ENCODE peak calls at places on chromosomes 12 and 14, in nine cellular contexts. One of them, this sample, is unnamed.

GRCh38 chr14:61616524-61617185 is 78.7 kb upstream of the HIF1A start:
- DNase-seq in epithelial cell of esophagus: peak; percentile 56
- DNase-seq in lung: no peak
- DNase-seq in OCI-LY7: no peak
- DNase-seq in dorsolateral prefrontal cortex: no peak
- DNase-seq in fibroblast of pulmonary artery: peak; percentile 88
- DNase-seq in HepG2: peak; percentile 25
- DNase-seq in kidney: no peak
- DNase-seq in IMR-90: peak; percentile 89
- DNase-seq in this sample: no peak

GRCh38 chr14:69090187-69090789 is 62.6 kb downstream of the DCAF5 start:
- DNase-seq in epithelial cell of esophagus: peak; percentile 78
- DNase-seq in lung: no peak
- DNase-seq in OCI-LY7: peak; percentile 33
- DNase-seq in dorsolateral prefrontal cortex: peak; percentile 44
- DNase-seq in fibroblast of pulmonary artery: peak; percentile 61
- DNase-seq in HepG2: peak; percentile 33
- DNase-seq in kidney: no peak
- DNase-seq in IMR-90: peak; percentile 55
- DNase-seq in this sample: no peak

GRCh38 chr14:21056520-21057163 is 980 bp upstream of the RNASE8 start:
- DNase-seq in epithelial cell of esophagus: peak; percentile 61
- DNase-seq in lung: no peak
- DNase-seq in OCI-LY7: no peak
- DNase-seq in dorsolateral prefrontal cortex: no peak
- DNase-seq in fibroblast of pulmonary artery: no peak
- DNase-seq in HepG2: no peak
- DNase-seq in kidney: no peak
- DNase-seq in IMR-90: no peak
- DNase-seq in this sample: no peak

GRCh38 chr12:84911331-84912190 is 1.0 kb downstream of the SLC6A15 start:
- DNase-seq in epithelial cell of esophagus: peak; percentile 90
- DNase-seq in lung: no peak
- DNase-seq in OCI-LY7: no peak
- DNase-seq in dorsolateral prefrontal cortex: peak; percentile 92
- DNase-seq in fibroblast of pulmonary artery: peak; percentile 86
- DNase-seq in HepG2: no peak
- DNase-seq in kidney: peak; percentile 71
- DNase-seq in IMR-90: peak; percentile 56
- DNase-seq in this sample: peak; percentile 69

GRCh38 chr14:28157887-28158791 is 608.4 kb upstream of the FOXG1 start:
- DNase-seq in epithelial cell of esophagus: no peak
- DNase-seq in lung: no peak
- DNase-seq in OCI-LY7: no peak
- DNase-seq in dorsolateral prefrontal cortex: no peak
- DNase-seq in fibroblast of pulmonary artery: no peak
- DNase-seq in HepG2: no peak
- DNase-seq in kidney: peak; percentile 57
- DNase-seq in IMR-90: no peak
- DNase-seq in this sample: no peak

GRCh38 chr12:3747543-3747942 is 5.4 kb downstream of the CRACR2A start:
- DNase-seq in epithelial cell of esophagus: peak; percentile 11
- DNase-seq in lung: no peak
- DNase-seq in OCI-LY7: no peak
- DNase-seq in dorsolateral prefrontal cortex: no peak
- DNase-seq in fibroblast of pulmonary artery: no peak
- DNase-seq in HepG2: no peak
- DNase-seq in kidney: no peak
- DNase-seq in IMR-90: no peak
- DNase-seq in this sample: no peak

GRCh38 chr14:54312166-54312801 is 84.5 kb upstream of the CDKN3 start:
- DNase-seq in epithelial cell of esophagus: peak; percentile 100
- DNase-seq in lung: no peak
- DNase-seq in OCI-LY7: no peak
- DNase-seq in dorsolateral prefrontal cortex: no peak
- DNase-seq in fibroblast of pulmonary artery: peak; percentile 95
- DNase-seq in HepG2: no peak
- DNase-seq in kidney: no peak
- DNase-seq in IMR-90: peak; percentile 85
- DNase-seq in this sample: peak; percentile 79

GRCh38 chr12:112374166-112374740 is 8.0 kb downstream of the HECTD4 start:
- DNase-seq in epithelial cell of esophagus: no peak
- DNase-seq in lung: no peak
- DNase-seq in OCI-LY7: no peak
- DNase-seq in dorsolateral prefrontal cortex: no peak
- DNase-seq in fibroblast of pulmonary artery: no peak
- DNase-seq in HepG2: no peak
- DNase-seq in kidney: no peak
- DNase-seq in IMR-90: no peak
- DNase-seq in this sample: no peak

GRCh38 chr14:96158735-96159134 is 45.9 kb upstream of the BDKRB2 start:
- DNase-seq in epithelial cell of esophagus: no peak
- DNase-seq in lung: no peak
- DNase-seq in OCI-LY7: no peak
- DNase-seq in dorsolateral prefrontal cortex: no peak
- DNase-seq in fibroblast of pulmonary artery: no peak
- DNase-seq in HepG2: no peak
- DNase-seq in kidney: no peak
- DNase-seq in IMR-90: no peak
- DNase-seq in this sample: no peak

GRCh38 chr12:95385246-95385645 is 88.7 kb upstream of the METAP2 start:
- DNase-seq in epithelial cell of esophagus: peak; percentile 8
- DNase-seq in lung: no peak
- DNase-seq in OCI-LY7: peak; percentile 44
- DNase-seq in dorsolateral prefrontal cortex: no peak
- DNase-seq in fibroblast of pulmonary artery: peak; percentile 60
- DNase-seq in HepG2: no peak
- DNase-seq in kidney: no peak
- DNase-seq in IMR-90: peak; percentile 8
- DNase-seq in this sample: peak; percentile 7

GRCh38 chr12:95386056-95386455 is 87.9 kb upstream of the METAP2 start:
- DNase-seq in epithelial cell of esophagus: peak; percentile 49
- DNase-seq in lung: no peak
- DNase-seq in OCI-LY7: no peak
- DNase-seq in dorsolateral prefrontal cortex: no peak
- DNase-seq in fibroblast of pulmonary artery: no peak
- DNase-seq in HepG2: no peak
- DNase-seq in kidney: no peak
- DNase-seq in IMR-90: no peak
- DNase-seq in this sample: no peak

GRCh38 chr12:95384785-95385184 is 89.2 kb upstream of the METAP2 start:
- DNase-seq in epithelial cell of esophagus: no peak
- DNase-seq in lung: no peak
- DNase-seq in OCI-LY7: no peak
- DNase-seq in dorsolateral prefrontal cortex: no peak
- DNase-seq in fibroblast of pulmonary artery: no peak
- DNase-seq in HepG2: no peak
- DNase-seq in kidney: no peak
- DNase-seq in IMR-90: no peak
- DNase-seq in this sample: no peak

GRCh38 chr12:95380997-95381786 is 92.8 kb upstream of the METAP2 start:
- DNase-seq in epithelial cell of esophagus: no peak
- DNase-seq in lung: no peak
- DNase-seq in OCI-LY7: no peak
- DNase-seq in dorsolateral prefrontal cortex: no peak
- DNase-seq in fibroblast of pulmonary artery: no peak
- DNase-seq in HepG2: no peak
- DNase-seq in kidney: no peak
- DNase-seq in IMR-90: no peak
- DNase-seq in this sample: no peak

DNA sequence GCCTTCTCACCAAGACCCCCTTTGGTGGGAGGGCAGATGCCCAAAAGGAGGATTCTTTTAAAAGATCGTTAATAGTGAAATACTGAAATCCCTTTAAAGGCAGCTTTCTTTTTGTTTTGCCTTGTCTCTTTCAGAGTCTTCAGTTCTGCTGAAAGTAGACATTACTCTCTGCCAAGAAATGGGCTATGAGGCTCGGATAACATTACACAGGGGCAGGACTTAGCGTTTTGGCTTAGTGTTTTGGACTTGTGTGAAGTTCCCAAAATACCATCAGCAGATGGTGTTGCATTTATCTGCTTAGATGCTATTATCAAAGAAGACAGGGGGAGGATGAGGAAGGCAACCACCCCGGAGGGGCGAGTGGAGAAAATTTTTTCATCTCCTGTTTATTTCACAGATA is 88.3 kb upstream of the METAP2 start:
- DNase-seq in epithelial cell of esophagus: no peak
- DNase-seq in lung: no peak
- DNase-seq in OCI-LY7: peak; percentile 51
- DNase-seq in dorsolateral prefrontal cortex: peak; percentile 13
- DNase-seq in fibroblast of pulmonary artery: peak; percentile 46
- DNase-seq in HepG2: no peak
- DNase-seq in kidney: no peak
- DNase-seq in IMR-90: peak; percentile 19
- DNase-seq in this sample: no peak
- TF ChIP-seq CTCF in epithelial cell of esophagus: no peak
- TF ChIP-seq CTCF in lung: no peak
- TF ChIP-seq CTCF in OCI-LY7: no peak
- TF ChIP-seq CTCF in dorsolateral prefrontal cortex: no peak
- TF ChIP-seq CTCF in fibroblast of pulmonary artery: no peak
- TF ChIP-seq CTCF in HepG2: no peak
- TF ChIP-seq CTCF in kidney: no peak
- TF ChIP-seq CTCF in IMR-90: no peak
- TF ChIP-seq CTCF in this sample: no peak

GRCh38 chr14:97441740-97442362 is 644.7 kb downstream of the VRK1 start:
- DNase-seq in epithelial cell of esophagus: no peak
- DNase-seq in lung: no peak
- DNase-seq in OCI-LY7: no peak
- DNase-seq in dorsolateral prefrontal cortex: no peak
- DNase-seq in fibroblast of pulmonary artery: no peak
- DNase-seq in HepG2: no peak
- DNase-seq in kidney: no peak
- DNase-seq in IMR-90: no peak
- DNase-seq in this sample: no peak
- H3K4me3 ChIP-seq in epithelial cell of esophagus: no peak overlapping the region
- H3K4me3 ChIP-seq in lung: no peak overlapping the region
- H3K4me3 ChIP-seq in OCI-LY7: no peak overlapping the region
- H3K4me3 ChIP-seq in dorsolateral prefrontal cortex: no peak overlapping the region
- H3K4me3 ChIP-seq in fibroblast of pulmonary artery: no peak overlapping the region
- H3K4me3 ChIP-seq in HepG2: no peak overlapping the region
- H3K4me3 ChIP-seq in kidney: no peak overlapping the region
- H3K4me3 ChIP-seq in IMR-90: no peak overlapping the region
- H3K4me3 ChIP-seq in this sample: no peak overlapping the region

GRCh38 chr14:79596531-79596930 is 614.8 kb downstream of the DIO2 start:
- DNase-seq in epithelial cell of esophagus: no peak
- DNase-seq in lung: no peak
- DNase-seq in OCI-LY7: no peak
- DNase-seq in dorsolateral prefrontal cortex: no peak
- DNase-seq in fibroblast of pulmonary artery: peak; percentile 77
- DNase-seq in HepG2: no peak
- DNase-seq in kidney: no peak
- DNase-seq in IMR-90: peak; percentile 88
- DNase-seq in this sample: no peak
- TF ChIP-seq CTCF in epithelial cell of esophagus: no peak
- TF ChIP-seq CTCF in lung: no peak
- TF ChIP-seq CTCF in OCI-LY7: no peak
- TF ChIP-seq CTCF in dorsolateral prefrontal cortex: no peak
- TF ChIP-seq CTCF in fibroblast of pulmonary artery: no peak
- TF ChIP-seq CTCF in HepG2: no peak
- TF ChIP-seq CTCF in kidney: no peak
- TF ChIP-seq CTCF in IMR-90: no peak
- TF ChIP-seq CTCF in this sample: no peak

GRCh38 chr12:121793836-121794531 is 496 bp upstream of the RHOF start:
- DNase-seq in epithelial cell of esophagus: peak; percentile 94
- DNase-seq in lung: peak; percentile 91
- DNase-seq in OCI-LY7: peak; percentile 96
- DNase-seq in dorsolateral prefrontal cortex: peak; percentile 82
- DNase-seq in fibroblast of pulmonary artery: peak; percentile 90
- DNase-seq in HepG2: peak; percentile 75
- DNase-seq in kidney: peak; percentile 97
- DNase-seq in IMR-90: peak; percentile 89
- DNase-seq in this sample: no peak
- H3K4me3 ChIP-seq in epithelial cell of esophagus: peak overlapping the region; percentile 52
- H3K4me3 ChIP-seq in lung: peak overlapping the region; percentile 33
- H3K4me3 ChIP-seq in OCI-LY7: peak overlapping the region; percentile 76
- H3K4me3 ChIP-seq in dorsolateral prefrontal cortex: peak overlapping the region; percentile 68
- H3K4me3 ChIP-seq in fibroblast of pulmonary artery: peak overlapping the region; percentile 54
- H3K4me3 ChIP-seq in HepG2: peak overlapping the region; percentile 71
- H3K4me3 ChIP-seq in kidney: peak overlapping the region; percentile 67
- H3K4me3 ChIP-seq in IMR-90: peak overlapping the region; percentile 48
- H3K4me3 ChIP-seq in this sample: peak overlapping the region; percentile 45

DNA sequence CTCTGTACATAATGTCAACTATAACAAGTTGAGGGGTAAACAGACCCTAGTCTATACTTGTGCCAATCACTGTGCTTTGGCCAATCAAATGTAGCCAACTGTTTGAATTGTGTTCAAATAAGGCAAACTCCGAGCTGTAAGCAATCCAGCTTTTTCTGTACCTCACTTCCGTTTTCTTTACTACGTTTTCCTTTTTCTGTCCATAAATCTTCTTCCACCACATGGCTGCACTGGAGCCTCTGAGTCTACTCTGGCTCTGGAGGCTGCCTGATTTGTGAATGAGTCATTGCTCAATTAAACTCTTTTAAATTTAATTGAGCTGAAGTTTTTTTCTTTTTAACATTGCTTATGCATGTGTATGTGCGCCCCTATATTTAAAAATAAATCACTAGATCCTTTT is 29.7 kb downstream of the CLEC1A start:
- DNase-seq in epithelial cell of esophagus: peak; percentile 8
- DNase-seq in lung: no peak
- DNase-seq in OCI-LY7: no peak
- DNase-seq in dorsolateral prefrontal cortex: no peak
- DNase-seq in fibroblast of pulmonary artery: peak; percentile 3
- DNase-seq in HepG2: no peak
- DNase-seq in kidney: no peak
- DNase-seq in IMR-90: peak; percentile 28
- DNase-seq in this sample: peak; percentile 57
- TF ChIP-seq CTCF in epithelial cell of esophagus: no peak
- TF ChIP-seq CTCF in lung: no peak
- TF ChIP-seq CTCF in OCI-LY7: no peak
- TF ChIP-seq CTCF in dorsolateral prefrontal cortex: no peak
- TF ChIP-seq CTCF in fibroblast of pulmonary artery: no peak
- TF ChIP-seq CTCF in HepG2: no peak
- TF ChIP-seq CTCF in kidney: no peak
- TF ChIP-seq CTCF in IMR-90: no peak
- TF ChIP-seq CTCF in this sample: no peak

GRCh38 chr14:93331375-93332031 is 1.3 kb downstream of the BTBD7 start:
- DNase-seq in epithelial cell of esophagus: no peak
- DNase-seq in lung: no peak
- DNase-seq in OCI-LY7: no peak
- DNase-seq in dorsolateral prefrontal cortex: no peak
- DNase-seq in fibroblast of pulmonary artery: no peak
- DNase-seq in HepG2: no peak
- DNase-seq in kidney: peak; percentile 85
- DNase-seq in IMR-90: no peak
- DNase-seq in this sample: no peak
- H3K4me3 ChIP-seq in epithelial cell of esophagus: peak overlapping the region; percentile 77
- H3K4me3 ChIP-seq in lung: peak overlapping the region; percentile 99
- H3K4me3 ChIP-seq in OCI-LY7: peak overlapping the region; percentile 75
- H3K4me3 ChIP-seq in dorsolateral prefrontal cortex: peak overlapping the region; percentile 77
- H3K4me3 ChIP-seq in fibroblast of pulmonary artery: peak overlapping the region; percentile 72
- H3K4me3 ChIP-seq in HepG2: peak overlapping the region; percentile 81
- H3K4me3 ChIP-seq in kidney: peak overlapping the region; percentile 97
- H3K4me3 ChIP-seq in IMR-90: peak overlapping the region; percentile 55
- H3K4me3 ChIP-seq in this sample: peak overlapping the region; percentile 79

DNA sequence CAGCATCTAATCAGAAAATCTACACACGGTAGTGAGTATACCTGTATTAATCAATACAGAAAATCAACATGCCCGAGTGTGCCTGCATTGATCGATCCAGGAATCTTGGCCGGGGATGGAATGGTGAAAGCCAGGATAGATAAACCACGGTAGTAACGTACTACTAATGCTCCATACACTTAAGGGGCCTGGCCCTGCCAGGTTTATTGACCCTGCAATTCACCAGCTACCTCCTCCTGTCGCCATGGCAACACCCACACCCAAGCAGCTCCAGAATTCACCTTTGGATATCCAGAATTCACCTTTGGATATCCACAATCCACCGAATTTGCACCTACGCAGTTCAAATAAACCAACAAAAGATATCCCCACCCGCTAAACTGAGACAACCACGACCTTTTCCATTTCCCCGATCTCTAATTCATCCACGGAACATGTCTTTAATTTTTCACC is 14.8 kb upstream of the CALM1 start:
- DNase-seq in epithelial cell of esophagus: no peak
- DNase-seq in lung: peak; percentile 56
- DNase-seq in OCI-LY7: peak; percentile 24
- DNase-seq in dorsolateral prefrontal cortex: peak; percentile 29
- DNase-seq in fibroblast of pulmonary artery: no peak
- DNase-seq in HepG2: peak; percentile 55
- DNase-seq in kidney: peak; percentile 75
- DNase-seq in IMR-90: no peak
- DNase-seq in this sample: no peak
- TF ChIP-seq CTCF in epithelial cell of esophagus: no peak
- TF ChIP-seq CTCF in lung: no peak
- TF ChIP-seq CTCF in OCI-LY7: no peak
- TF ChIP-seq CTCF in dorsolateral prefrontal cortex: no peak
- TF ChIP-seq CTCF in fibroblast of pulmonary artery: no peak
- TF ChIP-seq CTCF in HepG2: no peak
- TF ChIP-seq CTCF in kidney: no peak
- TF ChIP-seq CTCF in IMR-90: no peak
- TF ChIP-seq CTCF in this sample: no peak

This sample was measured in HFF-Myc.